ENCODE peak calls at places on chromosome 20, in seven cellular contexts. M is fibroblast of lung, W is BJ, J is body of pancreas, K is lung, C is ovary, R is Peyer's patch. Q is an unnamed sample.

GRCh38 chr20:51419236-51419635 is 123.3 kb downstream of the NFATC2 start:
- DNase-seq in J (no peak), W (no peak), M (no peak), K (no peak), R (no peak), C (no peak), Q (no peak)

GRCh38 chr20:25015986-25016385 is 23.4 kb upstream of the APMAP start:
- DNase-seq in K (no peak), W (no peak), R (no peak), C (peak; percentile 11), J (peak; percentile 13), M (no peak), Q (no peak)

GRCh38 chr20:51934301-51935002 is 132.1 kb upstream of the SALL4 start:
- DNase-seq in W (no peak), R (no peak), C (no peak), J (no peak), M (no peak), K (no peak), Q (no peak)

GRCh38 chr20:42744756-42745465 is 444.8 kb downstream of the PTPRT start:
- DNase-seq in J (no peak), M (no peak), R (no peak), C (no peak), W (no peak), K (no peak), Q (no peak)

GRCh38 chr20:59744756-59745155 is 140.4 kb downstream of the PHACTR3 start:
- DNase-seq in C (no peak), R (no peak), K (no peak), M (no peak), J (no peak), W (no peak), Q (no peak)

GRCh38 chr20:38221041-38221589 is 39.4 kb downstream of the KIAA1755 start:
- DNase-seq in W (no peak), K (peak; percentile 62), M (peak; percentile 59), C (peak; percentile 69), J (peak; percentile 63), R (peak; percentile 68), Q (no peak)

GRCh38 chr20:54649511-54649962 is 174.1 kb downstream of the DOK5 start:
- DNase-seq in C (peak; percentile 80), R (peak; percentile 39), K (peak; percentile 75), M (peak; percentile 81), W (peak; percentile 1), J (peak; percentile 92), Q (peak; percentile 51)

GRCh38 chr20:24696396-24696795 is 227.0 kb downstream of the SYNDIG1 start:
- DNase-seq in M (no peak), K (no peak), R (peak; percentile 10), J (no peak), W (no peak), C (no peak), Q (no peak)

GRCh38 chr20:32839227-32839981 is 19.3 kb upstream of the EFCAB8 start:
- DNase-seq in R (no peak), W (no peak), J (no peak), M (no peak), C (no peak), K (no peak), Q (no peak)

GRCh38 chr20:50017576-50018248 is 34.9 kb downstream of the SNAI1 start:
- DNase-seq in M (no peak), J (no peak), W (no peak), K (no peak), R (no peak), C (no peak), Q (no peak)

GRCh38 chr20:58251979-58252591 is 23.6 kb upstream of the ANKRD60 start:
- DNase-seq in R (no peak), C (no peak), K (no peak), W (peak; percentile 57), M (peak; percentile 88), J (no peak), Q (peak; percentile 71)

GRCh38 chr20:25538838-25539665 is 46.3 kb downstream of the NINL start:
- DNase-seq in M (no peak), R (no peak), C (no peak), W (no peak), K (no peak), J (no peak), Q (no peak)

GRCh38 chr20:58693226-58694006 is 816 bp downstream of the NPEPL1 start:
- DNase-seq in M (no peak), K (no peak), W (no peak), R (no peak), C (peak; percentile 57), J (peak; percentile 34), Q (no peak)

GRCh38 chr20:63617092-63617875 is 9.6 kb downstream of the GMEB2 start:
- DNase-seq in J (no peak), M (no peak), R (no peak), K (no peak), C (no peak), W (no peak), Q (no peak)

GRCh38 chr20:35048739-35049138 is 43.9 kb downstream of the TRPC4AP start:
- DNase-seq in J (no peak), R (no peak), M (no peak), C (no peak), W (no peak), K (no peak), Q (no peak)
- TF ChIP-seq CTCF in J (no peak), R (no peak), M (no peak), C (no peak), W (no peak), K (no peak), Q (no peak)

GRCh38 chr20:61457725-61458124 is 205.7 kb downstream of the CDH4 start:
- DNase-seq in M (no peak), J (no peak), K (no peak), R (no peak), W (no peak), C (no peak), Q (no peak)
- H3K27me3 ChIP-seq in M (no peaks in the 10 kb centered on the region), J (no peaks in the 10 kb centered on the region), K (no peaks in the 10 kb centered on the region), R (no peaks in the 10 kb centered on the region), W (no peaks in the 10 kb centered on the region), C (no peaks in the 10 kb centered on the region), Q (no peaks in the 10 kb centered on the region)

GRCh38 chr20:840858-841567 is 7.5 kb downstream of the FAM110A start:
- DNase-seq in R (peak; percentile 59), W (no peak), K (peak; percentile 60), M (no peak), C (no peak), J (peak; percentile 65), Q (no peak)

GRCh38 chr20:841568-842546 is 8.3 kb downstream of the FAM110A start:
- DNase-seq in J (peak; percentile 58), W (no peak), R (no peak), C (no peak), K (peak; percentile 71), M (no peak), Q (no peak)

GRCh38 chr20:840503-840857 is 7.0 kb downstream of the FAM110A start:
- DNase-seq in W (no peak), J (no peak), R (no peak), C (no peak), K (no peak), M (no peak), Q (no peak)

GRCh38 chr20:843908-844307 is 10.4 kb downstream of the FAM110A start:
- DNase-seq in C (no peak), J (no peak), K (no peak), M (no peak), W (no peak), R (no peak), Q (no peak)

GRCh38 chr20:842547-842940 is 9.0 kb downstream of the FAM110A start:
- DNase-seq in W (no peak), K (no peak), M (no peak), C (no peak), J (no peak), R (no peak), Q (no peak)
- TF ChIP-seq CTCF in W (no peak), K (no peak), M (no peak), C (no peak), J (no peak), R (no peak), Q (no peak)

DNA sequence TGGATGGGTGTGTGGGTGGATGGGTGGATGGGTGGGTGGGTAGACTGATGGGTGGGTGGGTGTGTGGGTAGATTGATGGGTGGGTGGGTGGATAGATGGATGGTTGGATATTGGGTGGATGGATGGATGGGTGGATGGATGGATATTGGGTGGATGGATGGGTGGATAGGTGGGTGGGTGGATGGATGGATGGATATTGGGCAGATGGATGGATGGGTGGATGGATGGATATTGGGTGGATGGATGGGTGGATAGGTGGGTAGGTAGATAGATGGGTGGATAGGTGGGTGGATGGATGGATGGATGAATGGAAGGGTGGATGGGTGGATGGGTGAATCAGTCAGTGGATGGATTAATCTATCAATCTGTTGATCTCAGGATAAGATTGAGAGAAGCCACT is 177.2 kb downstream of the ZMYND8 start:
- DNase-seq in W (no peak), K (no peak), M (no peak), C (no peak), R (no peak), J (no peak), Q (no peak)
- H3K27me3 ChIP-seq in W (no peaks in the 10 kb centered on the region), K (no peaks in the 10 kb centered on the region), M (no peaks in the 10 kb centered on the region), C (no peaks in the 10 kb centered on the region), R (no peaks in the 10 kb centered on the region), J (no peaks in the 10 kb centered on the region), Q (peaks cover 4% of the 10 kb centered on the region)

DNA sequence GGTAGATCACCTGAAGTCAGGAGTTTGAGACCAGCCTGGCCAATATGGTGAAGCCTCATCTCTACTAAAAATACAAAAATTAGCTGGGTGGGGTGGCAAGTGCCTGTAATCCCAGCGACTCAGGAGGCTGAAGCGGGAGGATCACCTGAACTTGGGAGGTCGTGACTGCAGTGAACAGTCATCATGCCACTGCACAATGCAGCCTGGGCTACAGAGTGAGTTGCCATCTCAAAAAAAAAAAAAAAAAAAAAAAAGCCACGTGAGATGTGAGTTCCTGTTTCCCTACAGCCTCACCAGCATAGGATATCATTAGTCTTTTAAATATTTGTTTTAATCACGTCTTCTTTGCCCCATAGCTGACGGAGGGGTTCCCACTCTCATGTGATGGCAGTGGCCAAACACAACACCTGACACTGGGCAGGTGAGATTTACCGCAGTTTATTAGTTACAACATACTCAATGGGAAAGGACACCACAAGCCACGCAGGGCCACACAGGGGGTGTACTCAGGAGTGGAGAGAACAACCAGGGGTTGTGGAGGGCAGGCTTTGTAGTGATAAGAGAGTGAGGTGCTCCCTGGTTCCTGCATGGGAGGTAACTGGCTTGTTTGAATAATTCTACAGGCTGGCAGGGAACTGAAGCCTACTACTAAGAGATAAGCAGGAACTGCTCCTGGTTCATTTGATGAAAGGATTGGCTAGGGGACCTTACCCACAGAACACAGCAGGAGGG is 4.6 kb upstream of the LZTS3 start:
- DNase-seq in W (no peak), J (no peak), C (no peak), R (no peak), K (no peak), M (no peak), Q (no peak)
- TF ChIP-seq CTCF in W (no peak), J (no peak), C (no peak), R (no peak), K (no peak), M (no peak), Q (no peak)

GRCh38 chr20:5822569-5822968 is 72.4 kb downstream of the SHLD1 start:
- DNase-seq in C (no peak), M (no peak), J (no peak), R (no peak), W (no peak), K (no peak), Q (no peak)
- H3K27me3 ChIP-seq in C (no peaks in the 10 kb centered on the region), M (no peaks in the 10 kb centered on the region), J (no peaks in the 10 kb centered on the region), R (no peaks in the 10 kb centered on the region), W (no peaks in the 10 kb centered on the region), K (no peaks in the 10 kb centered on the region), Q (no peaks in the 10 kb centered on the region)

GRCh38 chr20:35991142-35991771 is 22.9 kb downstream of the CNBD2 start:
- DNase-seq in C (no peak), R (no peak), J (peak; percentile 43), W (no peak), M (peak; percentile 37), K (no peak), Q (no peak)
- TF ChIP-seq CTCF in C (peak; percentile 11), R (no peak), J (no peak), W (peak; percentile 70), M (peak; percentile 51), K (no peak), Q (peak; percentile 69)